ENCODE peak calls at places on chromosomes 3 and 15, in seven cellular contexts. L is gastrocnemius medialis, B is foreskin keratinocyte, Y is right cardiac atrium, H is lower lobe of right lung, S is GM12878, U is lung. M is an unnamed sample.

GRCh38 chr15:68341851-68342336 is 64.3 kb downstream of the FEM1B start:
- ATAC-seq in L (peak; percentile 58), B (no peak), Y (peak; percentile 25), H (peak; percentile 7), S (no peak), U (no peak), M (no peak)

GRCh38 chr3:58754074-58754473 is 87.5 kb upstream of the FAM3D start:
- ATAC-seq in L (no peak), B (no peak), Y (no peak), H (no peak), S (peak; percentile 81), U (no peak), M (no peak)

GRCh38 chr15:29674661-29675533 is 147.4 kb downstream of the TJP1 start:
- ATAC-seq in L (no peak), B (peak; percentile 59), Y (peak; percentile 82), H (peak; percentile 81), S (no peak), U (peak; percentile 19), M (peak; percentile 42)

GRCh38 chr3:195591852-195592251 is 8.1 kb upstream of the APOD start:
- ATAC-seq in L (peak; percentile 43), B (no peak), Y (no peak), H (no peak), S (no peak), U (no peak), M (peak; percentile 83)

GRCh38 chr3:47186285-47186684 is 22.4 kb upstream of the SETD2 start:
- ATAC-seq in L (no peak), B (no peak), Y (no peak), H (no peak), S (no peak), U (no peak), M (no peak)

GRCh38 chr3:101779808-101780366 is 876 bp downstream of the NXPE3 start:
- ATAC-seq in L (peak; percentile 60), B (no peak), Y (no peak), H (no peak), S (no peak), U (peak; percentile 4), M (no peak)

GRCh38 chr3:140568131-140568530 is 109.7 kb upstream of the TRIM42 start:
- ATAC-seq in L (no peak), B (no peak), Y (no peak), H (no peak), S (no peak), U (no peak), M (no peak)

GRCh38 chr15:66682246-66682645 is 19.8 kb upstream of the SMAD6 start:
- ATAC-seq in L (no peak), B (no peak), Y (peak; percentile 19), H (no peak), S (no peak), U (no peak), M (peak; percentile 36)

GRCh38 chr3:149621218-149622005 is 36.4 kb downstream of the WWTR1 start:
- ATAC-seq in L (no peak), B (peak; percentile 64), Y (no peak), H (no peak), S (peak; percentile 89), U (no peak), M (peak; percentile 35)

GRCh38 chr3:70999730-71000129 is 583.8 kb downstream of the FOXP1 start:
- ATAC-seq in L (no peak), B (peak; percentile 88), Y (peak; percentile 83), H (peak; percentile 46), S (no peak), U (no peak), M (peak; percentile 53)

GRCh38 chr3:154898398-154898797 is 181.7 kb upstream of the MME start:
- ATAC-seq in L (peak; percentile 81), B (no peak), Y (no peak), H (no peak), S (no peak), U (no peak), M (peak; percentile 31)

GRCh38 chr3:52069891-52070290 is 13.5 kb upstream of the DUSP7 start:
- ATAC-seq in L (no peak), B (no peak), Y (no peak), H (no peak), S (no peak), U (no peak), M (no peak)

GRCh38 chr3:123394391-123395022 is 54.4 kb downstream of the ADCY5 start:
- ATAC-seq in L (no peak), B (no peak), Y (peak; percentile 50), H (no peak), S (no peak), U (no peak), M (no peak)
- H3K4me1 ChIP-seq in L (peaks cover 9% of the 10 kb centered on the region), B (peaks cover 9% of the 10 kb centered on the region), Y (peaks cover 37% of the 10 kb centered on the region), H (no peaks in the 10 kb centered on the region), S (no peaks in the 10 kb centered on the region), U (no peaks in the 10 kb centered on the region), M (peaks cover 32% of the 10 kb centered on the region)

DNA sequence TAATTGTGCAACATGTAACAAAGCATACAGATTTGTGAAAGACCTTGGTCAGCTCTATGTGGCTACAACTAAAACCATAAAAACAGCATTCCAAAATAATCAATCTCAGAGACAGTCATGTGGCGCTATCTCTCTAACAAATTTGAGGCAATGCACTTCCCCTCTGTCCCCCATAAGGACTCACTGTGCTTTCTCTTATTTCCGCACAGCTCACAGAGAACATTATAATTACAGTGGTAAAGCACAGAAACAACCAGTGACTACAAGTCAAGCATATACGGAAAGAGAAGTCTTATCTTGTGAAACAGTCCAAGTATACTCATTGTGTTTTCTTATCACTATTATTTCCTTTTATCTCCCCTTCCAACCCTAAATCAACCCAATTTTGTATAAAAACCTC is 64.3 kb downstream of the RYK start:
- ATAC-seq in L (no peak), B (no peak), Y (peak; percentile 81), H (peak; percentile 62), S (no peak), U (no peak), M (no peak)
- H3K27ac ChIP-seq in L (no peak overlapping the region), B (no peak overlapping the region), Y (no peak overlapping the region), H (peak overlapping the region; percentile 8), S (no peak overlapping the region), U (no peak overlapping the region), M (no peak overlapping the region)

GRCh38 chr3:10455515-10455914 is 49.9 kb downstream of the ATP2B2 start:
- ATAC-seq in L (no peak), B (no peak), Y (no peak), H (no peak), S (no peak), U (no peak), M (no peak)
- H3K27me3 ChIP-seq in L (no peaks in the 10 kb centered on the region), B (peaks cover 23% of the 10 kb centered on the region), Y (no peaks in the 10 kb centered on the region), H (peaks cover 9% of the 10 kb centered on the region), S (no peaks in the 10 kb centered on the region), U (peaks cover 2% of the 10 kb centered on the region), M (peaks cover 46% of the 10 kb centered on the region)

GRCh38 chr15:64090527-64090926 is 3.1 kb downstream of the CIAO2A start:
- ATAC-seq in L (no peak), B (no peak), Y (no peak), H (no peak), S (peak; percentile 33), U (no peak), M (no peak)

GRCh38 chr15:64095431-64095794 is 369 bp upstream of the SNX1 start:
- ATAC-seq in L (no peak), B (no peak), Y (no peak), H (no peak), S (no peak), U (no peak), M (no peak)

GRCh38 chr15:64092075-64092820 is 1.4 kb downstream of the CIAO2A start:
- ATAC-seq in L (peak; percentile 38), B (no peak), Y (no peak), H (no peak), S (no peak), U (no peak), M (no peak)

GRCh38 chr15:64093627-64094417 is at the start of gene CIAO2A:
- ATAC-seq in L (peak; percentile 85), B (peak; percentile 85), Y (peak; percentile 89), H (peak; percentile 93), S (peak; percentile 74), U (peak; percentile 83), M (peak; percentile 94)

DNA sequence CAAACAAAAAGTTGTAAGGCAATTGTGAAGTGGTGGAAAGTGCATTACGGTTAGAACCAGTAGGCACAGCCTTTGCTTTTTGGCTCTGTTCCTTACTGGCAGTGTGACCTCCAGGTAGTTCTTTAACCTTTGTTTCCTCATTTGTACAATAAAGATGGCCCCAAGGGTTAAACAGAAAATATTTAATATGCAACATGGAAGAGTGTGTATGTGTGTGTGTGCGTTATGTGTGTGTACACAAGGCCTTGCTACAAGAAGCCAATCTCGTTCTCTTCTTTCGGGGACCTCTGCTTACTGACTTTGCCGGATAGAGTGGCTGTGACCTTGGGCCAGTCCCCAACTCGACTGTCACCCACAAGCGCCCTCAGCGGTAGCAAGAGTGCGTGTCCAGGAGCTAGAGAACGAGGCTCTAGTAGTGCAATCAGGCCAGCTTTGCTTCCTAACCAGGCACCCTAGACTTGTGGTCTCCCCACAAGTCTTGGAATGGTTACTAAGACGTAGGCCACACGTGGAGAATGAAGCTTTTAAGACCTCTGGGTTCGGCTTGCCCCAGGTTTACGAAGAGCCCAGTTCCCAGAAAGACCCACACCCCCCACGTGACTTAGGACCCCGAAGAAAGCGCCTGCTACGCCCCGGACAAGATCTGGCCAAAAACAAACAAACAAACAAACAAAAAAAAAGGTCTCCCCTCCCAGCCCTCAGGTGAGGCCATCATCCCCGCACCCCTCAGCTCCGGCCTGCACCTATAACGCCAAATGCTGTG is 593 bp downstream of the CIAO2A start:
- ATAC-seq in L (peak; percentile 25), B (no peak), Y (peak; percentile 21), H (peak; percentile 29), S (peak; percentile 58), U (no peak), M (no peak)
- H3K4me1 ChIP-seq in L (peaks cover 57% of the 10 kb centered on the region), B (peaks cover 8% of the 10 kb centered on the region), Y (peaks cover 6% of the 10 kb centered on the region), H (peaks cover 60% of the 10 kb centered on the region), S (peaks cover 32% of the 10 kb centered on the region), U (peaks cover 8% of the 10 kb centered on the region), M (peaks cover 60% of the 10 kb centered on the region)

DNA sequence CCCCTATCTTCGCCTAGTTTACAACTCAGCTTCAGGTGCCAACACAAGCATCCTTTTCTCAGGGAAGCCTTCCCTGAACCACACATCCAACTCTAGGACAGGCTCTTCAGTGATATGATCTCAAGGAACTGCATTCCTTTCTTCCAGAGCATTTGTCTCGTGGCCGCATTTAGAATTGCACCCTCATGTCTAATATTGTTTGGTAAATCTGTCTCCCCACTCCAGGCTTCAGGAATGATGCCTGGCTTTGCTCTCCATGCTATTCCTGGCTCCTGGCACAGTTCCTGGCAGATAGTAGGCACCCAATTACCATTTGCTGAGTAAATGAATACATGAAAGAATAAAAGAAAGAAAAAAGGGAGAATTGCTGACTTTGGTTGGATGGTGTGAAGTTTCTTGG is 2.4 kb downstream of the CYP19A1 start:
- ATAC-seq in L (no peak), B (no peak), Y (peak; percentile 18), H (no peak), S (no peak), U (no peak), M (peak; percentile 19)
- H3K27ac ChIP-seq in L (no peak overlapping the region), B (no peak overlapping the region), Y (peak overlapping the region; percentile 11), H (no peak overlapping the region), S (no peak overlapping the region), U (no peak overlapping the region), M (peak overlapping the region; percentile 59)

M was measured in gastroesophageal sphincter.